ENCODE peak calls at places on chromosomes 4 and X, in nine cellular contexts. G is breast epithelium; D is left ventricle myocardium inferior; O is small intestine; Q is testis; N is ovary; T is neural progenitor cell; E is brain microvascular endothelial cell; Z is CD4-positive, CD25-positive, alpha-beta regulatory T cell. R is an unnamed sample.

GRCh38 chr4:103076777-103077347 is 301 bp upstream of the SLC9B2 start:
- DNase-seq in G (no peak), D (no peak), O (no peak), Q (no peak), N (no peak), T (peak; percentile 3), E (no peak), Z (no peak), R (no peak)

GRCh38 chrX:115330498-115331138 is 41.1 kb downstream of the LUZP4 start:
- DNase-seq in G (peak; percentile 24), D (no peak), O (peak; percentile 44), Q (peak; percentile 26), N (peak; percentile 51), T (peak; percentile 79), E (peak; percentile 42), Z (peak; percentile 43), R (no peak)

GRCh38 chr4:165464813-165465381 is 86.1 kb downstream of the CPE start:
- DNase-seq in G (no peak), D (no peak), O (peak; percentile 42), Q (peak; percentile 43), N (no peak), T (peak; percentile 37), E (peak; percentile 25), Z (peak; percentile 57), R (no peak)

GRCh38 chrX:48573690-48574269 is 504 bp upstream of the RBM3 start:
- DNase-seq in G (peak; percentile 28), D (peak; percentile 38), O (no peak), Q (peak; percentile 24), N (peak; percentile 58), T (no peak), E (peak; percentile 22), Z (peak; percentile 55), R (peak; percentile 81)

GRCh38 chrX:148609766-148610698 is 109.6 kb downstream of the AFF2 start:
- DNase-seq in G (no peak), D (no peak), O (no peak), Q (no peak), N (no peak), T (peak; percentile 62), E (no peak), Z (peak; percentile 2), R (no peak)

GRCh38 chr4:79413486-79413885 is 5.5 kb upstream of the GK2 start:
- DNase-seq in G (no peak), D (no peak), O (no peak), Q (no peak), N (no peak), T (no peak), E (no peak), Z (no peak), R (no peak)

GRCh38 chrX:77442728-77443127 is 4.5 kb upstream of the FGF16 start:
- DNase-seq in G (no peak), D (no peak), O (no peak), Q (no peak), N (no peak), T (no peak), E (peak; percentile 79), Z (no peak), R (no peak)

GRCh38 chr4:71270901-71271300 is 67.9 kb upstream of the SLC4A4 start:
- DNase-seq in G (no peak), D (no peak), O (peak; percentile 34), Q (no peak), N (no peak), T (peak; percentile 36), E (no peak), Z (peak; percentile 26), R (no peak)

GRCh38 chr4:188030401-188030800 is 34.8 kb downstream of the ZFP42 start:
- DNase-seq in G (no peak), D (no peak), O (no peak), Q (no peak), N (no peak), T (no peak), E (no peak), Z (no peak), R (no peak)

GRCh38 chrX:134880866-134881265 is 109.9 kb upstream of the SMIM10 start:
- DNase-seq in G (no peak), D (no peak), O (no peak), Q (peak; percentile 15), N (no peak), T (no peak), E (peak; percentile 20), Z (no peak), R (no peak)

GRCh38 chr4:143178923-143179322 is 5.8 kb upstream of the USP38 start:
- DNase-seq in G (no peak), D (no peak), O (peak; percentile 58), Q (no peak), N (no peak), T (no peak), E (no peak), Z (no peak), R (no peak)

GRCh38 chr4:15482842-15483241 is 13.2 kb downstream of the CC2D2A start:
- DNase-seq in G (no peak), D (no peak), O (no peak), Q (no peak), N (no peak), T (no peak), E (peak; percentile 43), Z (no peak), R (no peak)

GRCh38 chr4:15482346-15482745 is 12.7 kb downstream of the CC2D2A start:
- DNase-seq in G (no peak), D (no peak), O (no peak), Q (no peak), N (no peak), T (no peak), E (no peak), Z (no peak), R (no peak)

GRCh38 chr4:15479089-15479912 is 9.6 kb downstream of the CC2D2A start:
- DNase-seq in G (peak; percentile 25), D (no peak), O (peak; percentile 59), Q (peak; percentile 68), N (peak; percentile 71), T (peak; percentile 87), E (peak; percentile 87), Z (peak; percentile 24), R (peak; percentile 64)

GRCh38 chr4:15478724-15479088 is 9.0 kb downstream of the CC2D2A start:
- DNase-seq in G (no peak), D (no peak), O (no peak), Q (no peak), N (no peak), T (no peak), E (no peak), Z (no peak), R (no peak)

DNA sequence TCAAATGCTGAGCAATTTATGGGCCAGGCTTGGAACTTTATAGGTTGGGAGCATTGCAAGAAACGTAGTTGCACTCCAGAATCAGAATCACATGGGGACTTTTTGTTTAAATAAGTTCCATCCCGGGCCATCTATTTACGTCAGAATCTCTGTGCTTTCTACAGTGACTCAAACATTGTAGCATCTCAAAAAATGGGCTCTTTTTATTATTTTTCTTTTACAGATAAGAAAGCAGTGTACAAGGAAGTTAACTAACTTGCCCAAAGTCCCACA is 10.2 kb downstream of the CC2D2A start:
- DNase-seq in G (no peak), D (no peak), O (no peak), Q (no peak), N (no peak), T (no peak), E (peak; percentile 78), Z (no peak), R (no peak)
- H3K27ac ChIP-seq in G (peak overlapping the region; percentile 56), D (peak overlapping the region; percentile 77), O (no peak overlapping the region), Q (peak overlapping the region; percentile 83), N (no peak overlapping the region), T (peak overlapping the region; percentile 94), E (peak overlapping the region; percentile 89), Z (no peak overlapping the region), R (peak overlapping the region; percentile 20)

GRCh38 chrX:9471571-9471985 is 6.7 kb downstream of the TBL1X start:
- DNase-seq in G (no peak), D (no peak), O (no peak), Q (no peak), N (no peak), T (no peak), E (no peak), Z (no peak), R (no peak)
- H3K36me3 ChIP-seq in G (no peaks in the 10 kb centered on the region), D (no peaks in the 10 kb centered on the region), O (no peaks in the 10 kb centered on the region), Q (no peaks in the 10 kb centered on the region), N (no peaks in the 10 kb centered on the region), T (peaks cover 2% of the 10 kb centered on the region), E (no peaks in the 10 kb centered on the region), Z (no peaks in the 10 kb centered on the region), R (no peaks in the 10 kb centered on the region)

GRCh38 chr4:183758006-183758734 is 99.1 kb downstream of the TRAPPC11 start:
- DNase-seq in G (no peak), D (peak; percentile 66), O (no peak), Q (peak; percentile 86), N (no peak), T (peak; percentile 37), E (no peak), Z (no peak), R (no peak)
- H3K27ac ChIP-seq in G (no peak overlapping the region), D (peak overlapping the region; percentile 61), O (no peak overlapping the region), Q (peak overlapping the region; percentile 72), N (no peak overlapping the region), T (no peak overlapping the region), E (no peak overlapping the region), Z (no peak overlapping the region), R (no peak overlapping the region)

GRCh38 chr4:107648178-107648991 is 71.6 kb downstream of the PAPSS1 start:
- DNase-seq in G (no peak), D (no peak), O (no peak), Q (no peak), N (no peak), T (no peak), E (no peak), Z (no peak), R (no peak)

GRCh38 chr4:107647591-107647990 is 72.4 kb downstream of the PAPSS1 start:
- DNase-seq in G (no peak), D (no peak), O (no peak), Q (no peak), N (no peak), T (no peak), E (no peak), Z (no peak), R (no peak)

GRCh38 chr4:107640157-107640556 is 79.9 kb downstream of the PAPSS1 start:
- DNase-seq in G (no peak), D (no peak), O (no peak), Q (no peak), N (no peak), T (no peak), E (no peak), Z (no peak), R (no peak)

GRCh38 chr4:107645604-107646003 is 74.4 kb downstream of the PAPSS1 start:
- DNase-seq in G (no peak), D (no peak), O (no peak), Q (no peak), N (no peak), T (peak; percentile 5), E (no peak), Z (no peak), R (no peak)

DNA sequence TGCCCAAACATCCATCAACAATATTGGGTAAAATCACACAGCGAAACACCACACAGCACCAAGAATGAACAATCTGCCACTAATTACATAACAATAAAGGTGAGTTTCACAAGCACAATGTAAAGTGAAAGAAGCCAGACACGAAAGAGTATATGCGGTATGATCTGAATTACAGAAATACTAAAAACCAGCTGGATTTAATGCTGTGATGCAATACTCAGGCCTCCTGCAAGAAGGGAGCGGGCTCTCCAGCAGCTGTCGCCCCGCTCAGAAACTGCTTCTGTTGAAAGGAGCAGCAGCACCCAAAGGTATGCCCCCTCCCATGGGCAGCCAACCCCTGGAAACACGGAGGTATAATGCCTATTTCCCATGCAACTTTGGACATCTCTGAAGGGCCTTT is 77.0 kb downstream of the PAPSS1 start:
- DNase-seq in G (no peak), D (no peak), O (no peak), Q (no peak), N (no peak), T (no peak), E (no peak), Z (no peak), R (no peak)
- H3K36me3 ChIP-seq in G (no peaks in the 10 kb centered on the region), D (peaks cover 21% of the 10 kb centered on the region), O (no peaks in the 10 kb centered on the region), Q (no peaks in the 10 kb centered on the region), N (no peaks in the 10 kb centered on the region), T (no peaks in the 10 kb centered on the region), E (peaks cover 3% of the 10 kb centered on the region), Z (peaks cover 22% of the 10 kb centered on the region), R (no peaks in the 10 kb centered on the region)

R was measured in aorta.